ENCODE peak calls at places on chromosomes 5 and 9, in four cellular contexts. One of them, this sample, is unnamed. For H3K27me3, the result is how much of the 10 kb centered on the place peaks cover.

GRCh38 chr9:113636693-113637092 is 173.2 kb downstream of the RGS3 start:
- DNase-seq in uterus: no peak
- DNase-seq in stomach: no peak
- DNase-seq in AG04450: no peak
- DNase-seq in this sample: no peak

GRCh38 chr5:114581136-114581535 is 219.3 kb downstream of the KCNN2 start:
- DNase-seq in uterus: no peak
- DNase-seq in stomach: no peak
- DNase-seq in AG04450: no peak
- DNase-seq in this sample: no peak

GRCh38 chr5:42993516-42994284 is 46.4 kb downstream of the ANXA2R start:
- DNase-seq in uterus: no peak
- DNase-seq in stomach: no peak
- DNase-seq in AG04450: peak
- DNase-seq in this sample: no peak

GRCh38 chr9:107685901-107686300 is 196.3 kb upstream of the KLF4 start:
- DNase-seq in uterus: no peak
- DNase-seq in stomach: no peak
- DNase-seq in AG04450: no peak
- DNase-seq in this sample: no peak

GRCh38 chr9:136762221-136762691 is 2.1 kb downstream of the LCN15 start:
- DNase-seq in uterus: no peak
- DNase-seq in stomach: no peak
- DNase-seq in AG04450: no peak
- DNase-seq in this sample: peak

GRCh38 chr5:139453683-139454567 is 8.6 kb downstream of the ECSCR start:
- DNase-seq in uterus: no peak
- DNase-seq in stomach: no peak
- DNase-seq in AG04450: no peak
- DNase-seq in this sample: no peak

GRCh38 chr9:31272456-31273295 is 1111.8 kb upstream of the ACO1 start:
- DNase-seq in uterus: no peak
- DNase-seq in stomach: no peak
- DNase-seq in AG04450: no peak
- DNase-seq in this sample: no peak

GRCh38 chr5:56344594-56344993 is 111.5 kb upstream of the ANKRD55 start:
- DNase-seq in uterus: no peak
- DNase-seq in stomach: no peak
- DNase-seq in AG04450: no peak
- DNase-seq in this sample: no peak

GRCh38 chr5:67283988-67284457 is 87.4 kb upstream of the CD180 start:
- DNase-seq in uterus: no peak
- DNase-seq in stomach: no peak
- DNase-seq in AG04450: no peak
- DNase-seq in this sample: no peak

DNA sequence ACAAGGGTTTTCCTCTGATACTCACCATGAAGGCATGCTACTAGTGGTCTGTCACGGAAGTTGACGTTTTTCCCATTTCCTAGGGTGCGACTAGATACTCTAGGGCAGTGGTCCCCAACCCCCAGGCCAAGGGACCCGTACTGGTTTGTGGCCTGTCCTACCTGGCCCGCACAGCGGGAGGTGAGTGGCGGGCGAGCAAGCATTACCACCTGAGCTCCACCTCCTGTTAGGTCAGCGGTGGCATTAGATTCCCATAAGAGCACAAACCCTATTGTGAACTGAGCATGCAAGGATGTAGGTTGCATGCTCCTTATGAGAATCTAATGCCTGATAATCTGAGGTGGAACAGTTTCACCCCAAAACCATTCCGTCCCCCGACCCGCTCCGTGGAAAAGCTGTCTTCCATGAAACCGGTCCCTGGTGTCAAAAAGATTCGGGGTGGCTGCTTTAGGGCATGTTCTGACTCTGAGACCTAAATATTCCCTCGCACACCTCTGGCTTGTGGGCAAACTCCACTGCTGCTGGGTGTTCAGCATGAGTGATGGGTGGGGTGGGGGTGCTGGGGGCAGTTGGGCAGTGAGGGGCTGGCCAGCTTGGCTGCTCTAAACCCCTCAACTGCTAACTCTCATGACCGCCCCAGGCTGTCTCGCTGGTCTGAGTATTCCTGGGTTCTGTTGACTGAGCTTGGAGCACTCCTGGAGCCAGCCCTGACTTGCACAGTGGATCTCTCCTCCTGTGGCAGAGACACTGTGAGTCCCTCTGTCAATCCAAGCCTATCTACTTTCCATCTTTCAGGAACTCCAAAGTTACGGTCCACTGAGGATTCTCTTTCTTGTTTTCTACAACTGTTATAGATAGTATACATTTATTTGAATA is 78.3 kb upstream of the NEK6 start:
- DNase-seq in uterus: no peak
- DNase-seq in stomach: no peak
- DNase-seq in AG04450: no peak
- DNase-seq in this sample: no peak
- H3K27me3 ChIP-seq in uterus: under half
- H3K27me3 ChIP-seq in stomach: under half
- H3K27me3 ChIP-seq in AG04450: under half
- H3K27me3 ChIP-seq in this sample: under half

GRCh38 chr5:72324186-72324825 is 4.1 kb downstream of the PTCD2 start:
- DNase-seq in uterus: no peak
- DNase-seq in stomach: no peak
- DNase-seq in AG04450: no peak
- DNase-seq in this sample: no peak

GRCh38 chr5:72314571-72315172 is 5.4 kb downstream of the MRPS27 start:
- DNase-seq in uterus: no peak
- DNase-seq in stomach: peak
- DNase-seq in AG04450: peak
- DNase-seq in this sample: no peak

GRCh38 chr5:72325566-72326297 is 5.6 kb downstream of the PTCD2 start:
- DNase-seq in uterus: no peak
- DNase-seq in stomach: no peak
- DNase-seq in AG04450: peak
- DNase-seq in this sample: no peak

GRCh38 chr5:72320022-72320898 is at the start of the genes MRPS27 and PTCD2:
- DNase-seq in uterus: peak
- DNase-seq in stomach: peak
- DNase-seq in AG04450: peak
- DNase-seq in this sample: peak
- TF ChIP-seq CTCF in uterus: peak
- TF ChIP-seq CTCF in stomach: no peak
- TF ChIP-seq CTCF in AG04450: peak
- TF ChIP-seq CTCF in this sample: peak

DNA sequence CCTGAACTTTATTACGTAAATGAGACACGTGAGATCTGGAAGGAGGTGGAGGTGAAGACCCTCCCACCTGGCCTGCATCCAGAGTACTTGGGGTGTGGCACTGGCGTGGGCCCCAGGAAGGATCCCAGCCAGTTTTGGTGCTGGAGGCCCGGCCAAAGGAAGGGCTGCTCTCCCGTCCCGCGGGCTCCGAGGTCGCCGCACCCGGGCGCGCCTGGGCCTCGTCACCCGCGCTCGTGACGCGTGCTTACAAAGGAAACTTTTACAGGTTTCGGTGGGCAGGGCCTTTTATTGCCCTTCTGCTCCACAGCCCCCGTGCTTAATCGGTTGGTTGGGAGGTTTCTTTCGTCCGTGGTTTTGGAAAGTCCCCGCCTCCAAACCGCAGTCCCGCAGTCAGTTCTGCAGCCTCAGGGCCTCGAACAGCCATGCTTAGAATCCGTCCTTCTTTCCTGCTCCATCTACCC is 29.2 kb downstream of the CDKN2A start:
- DNase-seq in uterus: no peak
- DNase-seq in stomach: peak
- DNase-seq in AG04450: no peak
- DNase-seq in this sample: no peak
- H3K27me3 ChIP-seq in uterus: under half
- H3K27me3 ChIP-seq in stomach: under half
- H3K27me3 ChIP-seq in AG04450: under half
- H3K27me3 ChIP-seq in this sample: under half

DNA sequence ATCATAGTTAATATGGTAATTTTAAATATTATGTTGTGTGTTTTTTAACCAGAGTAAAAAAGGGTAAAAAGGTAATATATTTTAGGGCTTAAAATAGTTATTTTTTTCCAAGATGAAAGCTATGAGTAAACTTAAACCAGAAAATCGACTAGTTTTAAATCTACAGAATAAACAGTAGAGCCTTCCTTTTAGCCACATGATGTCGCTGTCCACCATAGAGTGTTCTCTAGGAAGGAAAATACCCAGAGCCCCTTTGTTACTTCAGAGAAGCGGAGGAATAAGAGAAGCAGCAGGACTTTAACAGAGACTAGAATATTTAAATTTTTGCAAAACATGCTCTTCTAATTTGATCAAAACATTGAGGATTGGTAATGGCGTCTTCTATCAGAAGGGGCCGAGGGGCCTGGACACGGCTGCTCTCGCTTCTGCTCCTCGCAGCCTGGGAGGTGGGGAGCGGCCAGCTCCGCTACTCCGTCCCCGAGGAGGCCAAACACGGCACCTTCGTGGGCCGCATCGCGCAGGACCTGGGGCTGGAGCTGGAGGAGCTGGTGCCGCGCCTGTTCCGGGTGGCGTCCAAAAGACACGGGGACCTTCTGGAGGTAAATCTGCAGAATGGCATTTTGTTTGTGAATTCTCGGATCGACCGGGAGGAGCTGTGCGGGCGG is at the start of gene PCDHA2:
- DNase-seq in uterus: no peak
- DNase-seq in stomach: no peak
- DNase-seq in AG04450: no peak
- DNase-seq in this sample: no peak
- TF ChIP-seq CTCF in uterus: peak
- TF ChIP-seq CTCF in stomach: no peak
- TF ChIP-seq CTCF in AG04450: no peak
- TF ChIP-seq CTCF in this sample: no peak

GRCh38 chr5:147051193-147051592 is 172.6 kb upstream of the PPP2R2B start:
- DNase-seq in uterus: no peak
- DNase-seq in stomach: no peak
- DNase-seq in AG04450: no peak
- DNase-seq in this sample: no peak
- H3K27me3 ChIP-seq in uterus: under half
- H3K27me3 ChIP-seq in stomach: under half
- H3K27me3 ChIP-seq in AG04450: under half
- H3K27me3 ChIP-seq in this sample: under half

DNA sequence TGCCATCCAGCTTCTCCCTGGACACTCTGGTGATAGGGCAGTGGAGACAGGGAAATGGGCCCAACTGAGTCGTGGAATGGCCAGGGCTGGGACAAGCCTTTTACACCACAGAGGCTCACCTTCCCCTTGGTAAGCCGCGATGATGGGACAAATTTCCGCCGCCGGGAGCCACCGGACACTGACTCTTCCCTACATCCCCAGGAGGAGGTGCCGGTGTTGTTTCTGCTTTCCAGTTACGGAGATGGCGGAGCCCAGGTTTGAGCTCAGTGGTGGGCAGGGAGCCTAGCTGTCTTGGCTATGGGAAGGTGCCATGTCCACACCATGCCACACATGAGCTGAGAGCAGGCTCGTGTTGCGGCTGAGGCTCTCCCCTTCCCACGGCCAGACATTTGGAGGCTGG is 19.9 kb upstream of the WNK2 start:
- DNase-seq in uterus: no peak
- DNase-seq in stomach: no peak
- DNase-seq in AG04450: no peak
- DNase-seq in this sample: no peak
- TF ChIP-seq CTCF in uterus: no peak
- TF ChIP-seq CTCF in stomach: no peak
- TF ChIP-seq CTCF in AG04450: no peak
- TF ChIP-seq CTCF in this sample: no peak

This sample was measured in RWPE2.